ENCODE peak calls at places on chromosomes 6 and 20, in ten cellular contexts. One of them, this sample, is unnamed. For H3K9me3, the result is how much of the 10 kb centered on the place peaks cover.

GRCh38 chr20:13546497-13547131 is 92.1 kb downstream of the TASP1 start:
- DNase-seq in psoas muscle: peak
- DNase-seq in neural progenitor cell: peak
- DNase-seq in K562: peak
- DNase-seq in neuronal stem cell: peak
- DNase-seq in body of pancreas: peak
- DNase-seq in A549: peak
- DNase-seq in thyroid gland: peak
- DNase-seq in H1: peak
- DNase-seq in tibial artery: peak
- DNase-seq in this sample: peak

GRCh38 chr6:128368213-128369000 is 152.0 kb downstream of the PTPRK start:
- DNase-seq in K562: no peak
- DNase-seq in tibial artery: no peak
- DNase-seq in neuronal stem cell: no peak
- DNase-seq in body of pancreas: no peak
- DNase-seq in psoas muscle: no peak
- DNase-seq in thyroid gland: no peak
- DNase-seq in H1: no peak
- DNase-seq in neural progenitor cell: no peak
- DNase-seq in A549: no peak
- DNase-seq in this sample: no peak

GRCh38 chr20:59813126-59813947 is 120.1 kb downstream of the SYCP2 start:
- DNase-seq in H1: peak
- DNase-seq in thyroid gland: no peak
- DNase-seq in body of pancreas: no peak
- DNase-seq in neuronal stem cell: no peak
- DNase-seq in psoas muscle: no peak
- DNase-seq in tibial artery: no peak
- DNase-seq in neural progenitor cell: no peak
- DNase-seq in A549: no peak
- DNase-seq in K562: no peak
- DNase-seq in this sample: no peak

GRCh38 chr6:107827541-107827940 is 3.4 kb upstream of the SCML4 start:
- DNase-seq in K562: no peak
- DNase-seq in neural progenitor cell: no peak
- DNase-seq in thyroid gland: no peak
- DNase-seq in H1: no peak
- DNase-seq in A549: no peak
- DNase-seq in body of pancreas: no peak
- DNase-seq in psoas muscle: no peak
- DNase-seq in tibial artery: no peak
- DNase-seq in neuronal stem cell: no peak
- DNase-seq in this sample: no peak

GRCh38 chr6:73309784-73310502 is 44.1 kb downstream of the DPPA5 start:
- DNase-seq in H1: peak
- DNase-seq in K562: peak
- DNase-seq in thyroid gland: peak
- DNase-seq in A549: peak
- DNase-seq in neuronal stem cell: peak
- DNase-seq in body of pancreas: peak
- DNase-seq in psoas muscle: peak
- DNase-seq in tibial artery: peak
- DNase-seq in neural progenitor cell: peak
- DNase-seq in this sample: no peak

GRCh38 chr20:38748863-38749153 is 548 bp downstream of the ACTR5 start:
- DNase-seq in K562: peak
- DNase-seq in psoas muscle: no peak
- DNase-seq in neural progenitor cell: no peak
- DNase-seq in body of pancreas: no peak
- DNase-seq in thyroid gland: no peak
- DNase-seq in A549: no peak
- DNase-seq in tibial artery: no peak
- DNase-seq in neuronal stem cell: no peak
- DNase-seq in H1: peak
- DNase-seq in this sample: no peak

GRCh38 chr6:30862156-30862875 is 22.0 kb upstream of the DDR1 start:
- DNase-seq in psoas muscle: no peak
- DNase-seq in neural progenitor cell: no peak
- DNase-seq in neuronal stem cell: no peak
- DNase-seq in H1: no peak
- DNase-seq in thyroid gland: no peak
- DNase-seq in body of pancreas: no peak
- DNase-seq in K562: peak
- DNase-seq in tibial artery: no peak
- DNase-seq in A549: no peak
- DNase-seq in this sample: no peak

GRCh38 chr6:15337584-15337981 is 91.7 kb downstream of the JARID2 start:
- DNase-seq in neural progenitor cell: peak
- DNase-seq in neuronal stem cell: no peak
- DNase-seq in K562: no peak
- DNase-seq in tibial artery: no peak
- DNase-seq in H1: no peak
- DNase-seq in A549: no peak
- DNase-seq in body of pancreas: no peak
- DNase-seq in thyroid gland: no peak
- DNase-seq in psoas muscle: no peak
- DNase-seq in this sample: no peak

GRCh38 chr6:30002871-30003270 is 58.2 kb upstream of the POLR1H start:
- DNase-seq in K562: no peak
- DNase-seq in psoas muscle: no peak
- DNase-seq in A549: no peak
- DNase-seq in body of pancreas: no peak
- DNase-seq in H1: no peak
- DNase-seq in neural progenitor cell: no peak
- DNase-seq in neuronal stem cell: no peak
- DNase-seq in thyroid gland: no peak
- DNase-seq in tibial artery: no peak
- DNase-seq in this sample: no peak

GRCh38 chr6:31558631-31559500 is 11.5 kb downstream of the NFKBIL1 start:
- DNase-seq in neural progenitor cell: no peak
- DNase-seq in H1: no peak
- DNase-seq in K562: peak
- DNase-seq in tibial artery: peak
- DNase-seq in body of pancreas: peak
- DNase-seq in neuronal stem cell: no peak
- DNase-seq in thyroid gland: no peak
- DNase-seq in psoas muscle: no peak
- DNase-seq in A549: no peak
- DNase-seq in this sample: no peak

GRCh38 chr6:26401987-26402658 is at the start of gene BTN3A1:
- DNase-seq in tibial artery: peak
- DNase-seq in H1: peak
- DNase-seq in thyroid gland: peak
- DNase-seq in neural progenitor cell: peak
- DNase-seq in body of pancreas: peak
- DNase-seq in K562: peak
- DNase-seq in psoas muscle: peak
- DNase-seq in neuronal stem cell: peak
- DNase-seq in A549: peak
- DNase-seq in this sample: peak

GRCh38 chr6:162873537-162873936 is 145.8 kb downstream of the PACRG start:
- DNase-seq in thyroid gland: no peak
- DNase-seq in H1: no peak
- DNase-seq in A549: no peak
- DNase-seq in K562: no peak
- DNase-seq in tibial artery: no peak
- DNase-seq in body of pancreas: no peak
- DNase-seq in neuronal stem cell: no peak
- DNase-seq in psoas muscle: no peak
- DNase-seq in neural progenitor cell: no peak
- DNase-seq in this sample: no peak

GRCh38 chr6:87907521-87907920 is 140.1 kb upstream of the SPACA1 start:
- DNase-seq in tibial artery: no peak
- DNase-seq in body of pancreas: no peak
- DNase-seq in K562: no peak
- DNase-seq in thyroid gland: no peak
- DNase-seq in neuronal stem cell: no peak
- DNase-seq in H1: no peak
- DNase-seq in A549: no peak
- DNase-seq in neural progenitor cell: no peak
- DNase-seq in psoas muscle: no peak
- DNase-seq in this sample: no peak

DNA sequence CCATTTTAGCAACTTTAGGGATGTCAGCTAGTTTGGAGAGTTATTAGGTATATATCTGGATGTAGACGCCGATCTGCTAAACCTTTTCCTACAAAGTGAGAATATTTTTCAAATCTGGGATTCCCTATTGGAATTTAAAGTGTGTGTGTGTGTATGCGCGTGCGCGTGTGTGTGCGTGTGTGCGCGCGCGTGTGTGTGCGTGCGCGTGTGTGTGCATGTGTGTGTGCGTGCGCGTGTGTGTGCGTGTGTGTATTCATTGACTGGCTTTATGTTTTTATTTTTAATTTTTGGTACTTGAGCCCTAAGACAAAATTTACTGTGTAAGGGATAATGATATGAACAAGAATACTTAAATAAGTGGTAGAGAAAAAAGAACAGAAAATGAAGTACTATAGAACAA is 8.1 kb downstream of the PRL start:
- DNase-seq in body of pancreas: no peak
- DNase-seq in psoas muscle: no peak
- DNase-seq in tibial artery: no peak
- DNase-seq in K562: no peak
- DNase-seq in A549: no peak
- DNase-seq in H1: no peak
- DNase-seq in neuronal stem cell: no peak
- DNase-seq in neural progenitor cell: no peak
- DNase-seq in thyroid gland: no peak
- DNase-seq in this sample: no peak
- H3K9me3 ChIP-seq in body of pancreas: under half
- H3K9me3 ChIP-seq in psoas muscle: under half
- H3K9me3 ChIP-seq in tibial artery: under half
- H3K9me3 ChIP-seq in K562: under half
- H3K9me3 ChIP-seq in A549: under half
- H3K9me3 ChIP-seq in H1: under half
- H3K9me3 ChIP-seq in neuronal stem cell: under half
- H3K9me3 ChIP-seq in neural progenitor cell: under half
- H3K9me3 ChIP-seq in thyroid gland: under half
- H3K9me3 ChIP-seq in this sample: under half

DNA sequence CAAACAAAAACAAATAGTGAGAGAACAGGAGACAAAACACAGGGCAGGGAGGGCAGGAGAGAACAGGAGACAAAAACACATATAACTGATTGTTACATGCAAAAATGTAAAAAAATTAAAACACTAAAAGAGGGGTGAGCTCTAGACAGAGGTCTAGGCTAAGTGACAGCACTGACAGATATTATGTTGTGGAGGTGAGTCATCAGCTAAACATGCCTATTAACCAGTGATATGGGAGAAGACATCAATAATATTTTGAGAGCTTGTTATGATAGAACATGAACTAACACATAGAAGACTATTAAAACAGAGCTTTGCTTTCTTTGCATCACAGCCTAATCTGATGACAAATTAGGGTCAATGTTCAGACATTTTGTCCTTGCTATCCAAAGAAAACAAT is 972.7 kb downstream of the PRIM2 start:
- DNase-seq in K562: no peak
- DNase-seq in psoas muscle: no peak
- DNase-seq in H1: no peak
- DNase-seq in tibial artery: no peak
- DNase-seq in A549: no peak
- DNase-seq in thyroid gland: no peak
- DNase-seq in neuronal stem cell: no peak
- DNase-seq in neural progenitor cell: no peak
- DNase-seq in body of pancreas: no peak
- DNase-seq in this sample: no peak
- H3K9me3 ChIP-seq in K562: under half
- H3K9me3 ChIP-seq in psoas muscle: under half
- H3K9me3 ChIP-seq in H1: under half
- H3K9me3 ChIP-seq in tibial artery: under half
- H3K9me3 ChIP-seq in A549: under half
- H3K9me3 ChIP-seq in thyroid gland: under half
- H3K9me3 ChIP-seq in neuronal stem cell: under half
- H3K9me3 ChIP-seq in neural progenitor cell: under half
- H3K9me3 ChIP-seq in body of pancreas: under half
- H3K9me3 ChIP-seq in this sample: under half

DNA sequence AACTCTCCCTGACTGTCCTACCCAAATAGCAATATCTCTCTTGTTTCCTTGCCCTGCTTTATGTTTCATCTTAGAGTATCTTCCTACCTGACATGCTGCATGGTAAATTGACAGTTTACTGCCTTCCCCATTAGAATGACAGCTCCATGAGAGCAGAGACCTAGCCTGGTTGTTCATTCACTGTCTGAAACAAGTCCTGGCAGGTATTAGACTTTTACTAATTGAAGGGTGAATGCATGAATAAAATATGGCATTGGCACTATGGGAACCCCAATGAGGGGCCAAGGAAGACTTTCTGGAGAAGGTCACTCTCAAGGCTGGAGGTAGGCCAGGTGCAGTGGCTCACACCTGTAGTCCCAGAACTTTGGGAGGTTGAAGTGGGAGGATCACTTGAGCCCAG is 3.8 kb upstream of the CITED2 start:
- DNase-seq in thyroid gland: no peak
- DNase-seq in A549: no peak
- DNase-seq in K562: no peak
- DNase-seq in neural progenitor cell: no peak
- DNase-seq in psoas muscle: no peak
- DNase-seq in H1: no peak
- DNase-seq in tibial artery: no peak
- DNase-seq in body of pancreas: no peak
- DNase-seq in neuronal stem cell: no peak
- DNase-seq in this sample: no peak
- H3K9me3 ChIP-seq in thyroid gland: under half
- H3K9me3 ChIP-seq in A549: under half
- H3K9me3 ChIP-seq in K562: under half
- H3K9me3 ChIP-seq in neural progenitor cell: under half
- H3K9me3 ChIP-seq in psoas muscle: under half
- H3K9me3 ChIP-seq in H1: under half
- H3K9me3 ChIP-seq in tibial artery: under half
- H3K9me3 ChIP-seq in body of pancreas: under half
- H3K9me3 ChIP-seq in neuronal stem cell: under half
- H3K9me3 ChIP-seq in this sample: under half

GRCh38 chr20:56274156-56274555 is 25.6 kb downstream of the MC3R start:
- DNase-seq in neuronal stem cell: no peak
- DNase-seq in body of pancreas: no peak
- DNase-seq in K562: no peak
- DNase-seq in tibial artery: no peak
- DNase-seq in H1: no peak
- DNase-seq in thyroid gland: no peak
- DNase-seq in psoas muscle: no peak
- DNase-seq in A549: no peak
- DNase-seq in neural progenitor cell: no peak
- DNase-seq in this sample: no peak

GRCh38 chr20:56273491-56273890 is 25.0 kb downstream of the MC3R start:
- DNase-seq in A549: no peak
- DNase-seq in neural progenitor cell: no peak
- DNase-seq in K562: no peak
- DNase-seq in tibial artery: no peak
- DNase-seq in body of pancreas: no peak
- DNase-seq in thyroid gland: no peak
- DNase-seq in neuronal stem cell: no peak
- DNase-seq in H1: no peak
- DNase-seq in psoas muscle: no peak
- DNase-seq in this sample: no peak

GRCh38 chr20:56268536-56268935 is 20.0 kb downstream of the MC3R start:
- DNase-seq in tibial artery: no peak
- DNase-seq in K562: no peak
- DNase-seq in A549: no peak
- DNase-seq in body of pancreas: no peak
- DNase-seq in psoas muscle: no peak
- DNase-seq in neuronal stem cell: no peak
- DNase-seq in H1: no peak
- DNase-seq in neural progenitor cell: no peak
- DNase-seq in thyroid gland: no peak
- DNase-seq in this sample: no peak

GRCh38 chr20:56271974-56272373 is 23.4 kb downstream of the MC3R start:
- DNase-seq in psoas muscle: no peak
- DNase-seq in K562: no peak
- DNase-seq in thyroid gland: no peak
- DNase-seq in H1: no peak
- DNase-seq in A549: no peak
- DNase-seq in neuronal stem cell: no peak
- DNase-seq in body of pancreas: no peak
- DNase-seq in tibial artery: no peak
- DNase-seq in neural progenitor cell: no peak
- DNase-seq in this sample: no peak
- H3K9me3 ChIP-seq in psoas muscle: under half
- H3K9me3 ChIP-seq in K562: under half
- H3K9me3 ChIP-seq in thyroid gland: under half
- H3K9me3 ChIP-seq in H1: half or more
- H3K9me3 ChIP-seq in A549: under half
- H3K9me3 ChIP-seq in neuronal stem cell: under half
- H3K9me3 ChIP-seq in body of pancreas: under half
- H3K9me3 ChIP-seq in tibial artery: under half
- H3K9me3 ChIP-seq in neural progenitor cell: under half
- H3K9me3 ChIP-seq in this sample: under half